ENCODE peak calls at places on chromosomes 3 and 15, in nine cellular contexts. One of them, this sample, is unnamed.

GRCh38 chr15:39304201-39304841 is 276.6 kb upstream of the THBS1 start:
- DNase-seq in AG04449: peak
- DNase-seq in PC-3: no peak
- DNase-seq in hepatocyte: peak
- DNase-seq in left cardiac atrium: no peak
- DNase-seq in NCI-H1105: no peak
- DNase-seq in SW480: peak
- DNase-seq in smooth muscle cell of the brain vasculature: no peak
- DNase-seq in astrocyte of the cerebellum: peak
- DNase-seq in this sample: no peak

GRCh38 chr15:57237282-57237642 is 139.0 kb upstream of the CGNL1 start:
- DNase-seq in AG04449: no peak
- DNase-seq in PC-3: no peak
- DNase-seq in hepatocyte: no peak
- DNase-seq in left cardiac atrium: no peak
- DNase-seq in NCI-H1105: peak
- DNase-seq in SW480: no peak
- DNase-seq in smooth muscle cell of the brain vasculature: no peak
- DNase-seq in astrocyte of the cerebellum: no peak
- DNase-seq in this sample: peak

GRCh38 chr15:32826685-32827084 is 108.9 kb downstream of the GREM1 start:
- DNase-seq in AG04449: no peak
- DNase-seq in PC-3: no peak
- DNase-seq in hepatocyte: no peak
- DNase-seq in left cardiac atrium: no peak
- DNase-seq in NCI-H1105: no peak
- DNase-seq in SW480: no peak
- DNase-seq in smooth muscle cell of the brain vasculature: no peak
- DNase-seq in astrocyte of the cerebellum: no peak
- DNase-seq in this sample: no peak

GRCh38 chr3:134685881-134686802 is 35.3 kb upstream of the KY start:
- DNase-seq in AG04449: peak
- DNase-seq in PC-3: peak
- DNase-seq in hepatocyte: no peak
- DNase-seq in left cardiac atrium: no peak
- DNase-seq in NCI-H1105: no peak
- DNase-seq in SW480: no peak
- DNase-seq in smooth muscle cell of the brain vasculature: peak
- DNase-seq in astrocyte of the cerebellum: peak
- DNase-seq in this sample: peak

GRCh38 chr3:53196575-53197407 is 35.8 kb downstream of the PRKCD start:
- DNase-seq in AG04449: no peak
- DNase-seq in PC-3: peak
- DNase-seq in hepatocyte: peak
- DNase-seq in left cardiac atrium: no peak
- DNase-seq in NCI-H1105: no peak
- DNase-seq in SW480: no peak
- DNase-seq in smooth muscle cell of the brain vasculature: no peak
- DNase-seq in astrocyte of the cerebellum: peak
- DNase-seq in this sample: peak

GRCh38 chr15:34206016-34206415 is 3.9 kb downstream of the KATNBL1 start:
- DNase-seq in AG04449: peak
- DNase-seq in PC-3: peak
- DNase-seq in hepatocyte: no peak
- DNase-seq in left cardiac atrium: no peak
- DNase-seq in NCI-H1105: no peak
- DNase-seq in SW480: no peak
- DNase-seq in smooth muscle cell of the brain vasculature: no peak
- DNase-seq in astrocyte of the cerebellum: no peak
- DNase-seq in this sample: no peak

GRCh38 chr3:50050361-50050760 is 38.4 kb upstream of the RBM5 start:
- DNase-seq in AG04449: peak
- DNase-seq in PC-3: peak
- DNase-seq in hepatocyte: no peak
- DNase-seq in left cardiac atrium: no peak
- DNase-seq in NCI-H1105: peak
- DNase-seq in SW480: peak
- DNase-seq in smooth muscle cell of the brain vasculature: peak
- DNase-seq in astrocyte of the cerebellum: peak
- DNase-seq in this sample: peak

GRCh38 chr3:134754768-134755559 is 40.1 kb upstream of the EPHB1 start:
- DNase-seq in AG04449: no peak
- DNase-seq in PC-3: peak
- DNase-seq in hepatocyte: peak
- DNase-seq in left cardiac atrium: peak
- DNase-seq in NCI-H1105: no peak
- DNase-seq in SW480: peak
- DNase-seq in smooth muscle cell of the brain vasculature: no peak
- DNase-seq in astrocyte of the cerebellum: no peak
- DNase-seq in this sample: peak

GRCh38 chr3:47961815-47962606 is 54.2 kb downstream of the MAP4 start:
- DNase-seq in AG04449: no peak
- DNase-seq in PC-3: peak
- DNase-seq in hepatocyte: peak
- DNase-seq in left cardiac atrium: no peak
- DNase-seq in NCI-H1105: no peak
- DNase-seq in SW480: no peak
- DNase-seq in smooth muscle cell of the brain vasculature: peak
- DNase-seq in astrocyte of the cerebellum: peak
- DNase-seq in this sample: no peak

GRCh38 chr3:5187920-5188418 is 462 bp downstream of the EDEM1 start:
- DNase-seq in AG04449: no peak
- DNase-seq in PC-3: peak
- DNase-seq in hepatocyte: peak
- DNase-seq in left cardiac atrium: peak
- DNase-seq in NCI-H1105: no peak
- DNase-seq in SW480: peak
- DNase-seq in smooth muscle cell of the brain vasculature: no peak
- DNase-seq in astrocyte of the cerebellum: no peak
- DNase-seq in this sample: peak

This sample was measured in lung microvascular endothelial cell.